ENCODE peak calls at places on chromosomes 11 and 22, in five cellular contexts. H, O, P, M and V are unnamed samples.
A peak's percentile ranks its signal among the peaks of the same experiment; 100 is the strongest.

GRCh38 chr22:29912605-29913398 is 29.8 kb downstream of the MTMR3 start:
- DNase-seq in H (no peak), O (no peak), P (no peak), M (no peak), V (no peak)

GRCh38 chr11:27525824-27526516 is 19.4 kb upstream of the LIN7C start:
- DNase-seq in H (no peak), O (no peak), P (no peak), M (no peak), V (no peak)

GRCh38 chr11:63017306-63017974 is 1.8 kb upstream of the SLC22A8 start:
- DNase-seq in H (no peak), O (no peak), P (peak; percentile 1), M (no peak), V (peak; percentile 25)

GRCh38 chr11:73295259-73295995 is 12.6 kb upstream of the ARHGEF17 start:
- DNase-seq in H (peak; percentile 64), O (peak; percentile 83), P (peak; percentile 32), M (peak; percentile 22), V (peak; percentile 81)

GRCh38 chr11:124536520-124536919 is 6.9 kb downstream of the OR8B12 start:
- DNase-seq in H (peak; percentile 75), O (peak; percentile 37), P (no peak), M (no peak), V (no peak)

GRCh38 chr11:33696931-33697638 is 3.5 kb downstream of the C11orf91 start:
- DNase-seq in H (no peak), O (no peak), P (no peak), M (no peak), V (no peak)

GRCh38 chr11:117911694-117912093 is 17.5 kb downstream of the TMPRSS13 start:
- DNase-seq in H (no peak), O (no peak), P (no peak), M (no peak), V (no peak)

GRCh38 chr11:132898676-132899075 is 633.6 kb downstream of the OPCML start:
- DNase-seq in H (no peak), O (no peak), P (no peak), M (no peak), V (no peak)

GRCh38 chr11:121864660-121865059 is 251.4 kb downstream of the BLID start:
- DNase-seq in H (no peak), O (no peak), P (no peak), M (no peak), V (no peak)

GRCh38 chr11:2159536-2160413 is 1.2 kb downstream of the INS start:
- DNase-seq in H (no peak), O (no peak), P (no peak), M (no peak), V (no peak)

GRCh38 chr22:20587206-20587958 is 80.0 kb downstream of the MED15 start:
- DNase-seq in H (no peak), O (no peak), P (no peak), M (no peak), V (no peak)